ENCODE peak calls at places on chromosomes 5 and 9, in four cellular contexts. X is AG09309, B is coronary artery, W is neural progenitor cell. D is an unnamed sample.

GRCh38 chr9:128521955-128522354 is 17.4 kb downstream of the GLE1 start:
- DNase-seq in X (no peak), B (no peak), W (no peak), D (no peak)

GRCh38 chr9:106872641-106873040 is 9.7 kb downstream of the ZNF462 start:
- DNase-seq in X (no peak), B (no peak), W (no peak), D (no peak)

GRCh38 chr5:172635038-172635437 is 6.0 kb upstream of the NEURL1B start:
- DNase-seq in X (no peak), B (peak), W (no peak), D (no peak)

GRCh38 chr9:133730994-133731715 is 7.0 kb downstream of the SARDH start:
- DNase-seq in X (no peak), B (peak), W (peak), D (no peak)

GRCh38 chr5:101977729-101978345 is 318.2 kb downstream of the SLCO4C1 start:
- DNase-seq in X (no peak), B (no peak), W (peak), D (peak)

GRCh38 chr5:17378346-17378984 is 119.6 kb upstream of the TAF11L2 start:
- DNase-seq in X (peak), B (no peak), W (no peak), D (no peak)

GRCh38 chr5:40497573-40497972 is 182.1 kb upstream of the PTGER4 start:
- DNase-seq in X (no peak), B (no peak), W (no peak), D (peak)

GRCh38 chr5:12022444-12022843 is 118.2 kb upstream of the CTNND2 start:
- DNase-seq in X (no peak), B (no peak), W (no peak), D (no peak)

GRCh38 chr9:95494416-95495371 is 22.1 kb downstream of the PTCH1 start:
- DNase-seq in X (no peak), B (no peak), W (peak), D (no peak)

GRCh38 chr5:173663810-173664526 is 47.5 kb upstream of the BOD1 start:
- DNase-seq in X (no peak), B (no peak), W (no peak), D (no peak)

GRCh38 chr5:93677344-93678021 is 63.9 kb downstream of the POU5F2 start:
- DNase-seq in X (peak), B (no peak), W (peak), D (peak)

GRCh38 chr5:135332519-135333150 is 66.4 kb downstream of the MACROH2A1 start:
- DNase-seq in X (no peak), B (no peak), W (peak), D (peak)

GRCh38 chr9:97564291-97565175 is 63.1 kb downstream of the TMOD1 start:
- DNase-seq in X (peak), B (peak), W (peak), D (peak)

GRCh38 chr5:147935032-147935431 is 28.7 kb upstream of the C5orf46 start:
- DNase-seq in X (peak), B (no peak), W (peak), D (peak)

GRCh38 chr9:109228093-109228642 is 61.1 kb upstream of the FRRS1L start:
- DNase-seq in X (no peak), B (no peak), W (no peak), D (no peak)

GRCh38 chr5:175059687-175060194 is 335.4 kb downstream of the MSX2 start:
- DNase-seq in X (peak), B (no peak), W (peak), D (no peak)

GRCh38 chr5:151202381-151203139 is 21.3 kb downstream of the CCDC69 start:
- DNase-seq in X (no peak), B (no peak), W (no peak), D (peak)

GRCh38 chr5:39158127-39158593 is 61.2 kb downstream of the FYB1 start:
- DNase-seq in X (no peak), B (no peak), W (no peak), D (no peak)

GRCh38 chr5:157555031-157555640 is 20.4 kb downstream of the ADAM19 start:
- DNase-seq in X (no peak), B (no peak), W (no peak), D (no peak)

GRCh38 chr9:133685653-133686504 is 49.7 kb downstream of the DBH start:
- DNase-seq in X (no peak), B (no peak), W (no peak), D (no peak)

GRCh38 chr5:176640616-176641015 is 6.7 kb upstream of the TSPAN17 start:
- DNase-seq in X (no peak), B (no peak), W (no peak), D (no peak)

GRCh38 chr5:80491296-80491695 is 3.4 kb downstream of the FAM151B start:
- DNase-seq in X (no peak), B (no peak), W (no peak), D (no peak)

GRCh38 chr9:128899566-128900322 is 17.8 kb downstream of the LRRC8A start:
- DNase-seq in X (no peak), B (no peak), W (no peak), D (no peak)

GRCh38 chr5:170314696-170315095 is 17.1 kb upstream of the LCP2 start:
- DNase-seq in X (no peak), B (no peak), W (no peak), D (no peak)

GRCh38 chr5:124789104-124789605 is 42.7 kb upstream of the ZNF608 start:
- DNase-seq in X (no peak), B (no peak), W (no peak), D (no peak)

GRCh38 chr5:13632676-13633075 is 311.8 kb downstream of the DNAH5 start:
- DNase-seq in X (peak), B (no peak), W (no peak), D (no peak)

GRCh38 chr9:135480071-135480941 is 724 bp downstream of the PPP1R26 start:
- DNase-seq in X (no peak), B (no peak), W (peak), D (no peak)

GRCh38 chr5:55935371-55935770 is 59.4 kb downstream of the IL6ST start:
- DNase-seq in X (no peak), B (no peak), W (no peak), D (no peak)

GRCh38 chr5:156835905-156836304 is 14.2 kb upstream of the PPP1R2B start:
- DNase-seq in X (no peak), B (no peak), W (peak), D (no peak)

GRCh38 chr5:171342362-171343111 is 33.5 kb downstream of the TLX3 start:
- DNase-seq in X (peak), B (no peak), W (peak), D (no peak)

GRCh38 chr9:110995511-110996340 is 42.5 kb downstream of the LPAR1 start:
- DNase-seq in X (no peak), B (no peak), W (no peak), D (no peak)

GRCh38 chr5:177312649-177313181 is 1.0 kb upstream of the MXD3 start:
- DNase-seq in X (no peak), B (no peak), W (peak), D (no peak)

GRCh38 chr5:159451197-159452052 is 121.1 kb upstream of the IL12B start:
- DNase-seq in X (peak), B (peak), W (no peak), D (peak)

GRCh38 chr5:77425998-77426659 is 66.0 kb downstream of the WDR41 start:
- DNase-seq in X (no peak), B (no peak), W (no peak), D (no peak)

GRCh38 chr5:139138790-139139189 is 59.4 kb downstream of the SIL1 start:
- DNase-seq in X (no peak), B (no peak), W (peak), D (no peak)

GRCh38 chr9:126515873-126516505 is 97.7 kb upstream of the LMX1B start:
- DNase-seq in X (no peak), B (no peak), W (no peak), D (no peak)

GRCh38 chr5:56323505-56323904 is 90.4 kb upstream of the ANKRD55 start:
- DNase-seq in X (peak), B (no peak), W (no peak), D (peak)

GRCh38 chr9:132973713-132974112 is 4.8 kb upstream of the GFI1B start:
- DNase-seq in X (no peak), B (no peak), W (no peak), D (no peak)

GRCh38 chr9:111298831-111299603 is 31.0 kb downstream of the OR2K2 start:
- DNase-seq in X (peak), B (no peak), W (peak), D (peak)

GRCh38 chr5:3197237-3197636 is 398.4 kb upstream of the IRX1 start:
- DNase-seq in X (no peak), B (no peak), W (peak), D (no peak)

GRCh38 chr5:74934949-74935751 is 69.0 kb upstream of the FAM169A start:
- DNase-seq in X (peak), B (no peak), W (peak), D (peak)
- TF ChIP-seq CTCF in X (peak), B (no peak), W (peak), D (peak)

GRCh38 chr9:92393686-92394085 is 10.7 kb downstream of the OGN start:
- DNase-seq in X (no peak), B (no peak), W (no peak), D (no peak)
- H3K4me3 ChIP-seq in X (no peak), B (peak), W (no peak), D (no peak)

DNA sequence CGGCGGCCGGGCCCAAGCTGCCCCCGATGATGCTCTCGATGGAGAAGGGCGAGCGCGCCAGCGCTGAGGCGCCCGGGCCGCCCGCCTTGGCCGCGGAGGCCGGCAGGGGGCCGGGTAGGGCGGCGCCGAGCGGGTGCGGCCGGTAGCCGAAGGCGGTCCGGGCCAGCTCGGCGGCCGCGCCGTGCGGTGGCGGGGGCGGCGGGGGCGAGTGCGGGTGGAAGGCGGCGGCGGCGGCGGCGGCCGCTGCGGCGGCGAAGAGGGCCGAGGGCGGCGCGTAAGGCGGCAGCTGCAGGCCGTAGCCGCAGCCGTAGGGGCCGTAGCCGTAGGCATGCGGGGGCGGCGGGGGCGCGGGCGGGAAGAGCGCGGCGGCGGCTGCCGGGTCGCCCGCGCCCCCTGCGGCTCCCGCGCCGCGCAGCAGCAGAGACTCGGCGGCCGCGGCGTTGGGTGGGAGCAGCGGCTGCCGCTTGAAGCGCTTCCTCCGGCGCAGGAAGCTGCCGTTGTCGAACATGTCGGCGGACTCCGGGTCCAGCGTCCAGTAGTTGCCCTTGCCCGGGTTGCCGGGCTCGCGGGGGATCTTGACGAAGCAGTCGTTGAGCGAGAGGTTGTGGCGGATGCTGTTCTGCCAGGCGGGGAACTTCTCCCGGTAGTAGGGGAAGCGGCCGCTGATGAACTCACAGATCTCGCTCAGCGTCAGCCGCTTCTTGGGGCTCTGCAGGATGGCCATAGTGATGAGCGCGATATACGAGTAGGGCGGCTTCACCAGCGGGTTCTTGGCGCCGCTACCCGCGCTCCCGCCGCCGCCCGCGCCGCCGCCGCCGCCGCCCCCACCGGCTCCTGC is 1.1 kb downstream of the FOXD1 start:
- DNase-seq in X (no peak), B (no peak), W (peak), D (no peak)
- TF ChIP-seq CTCF in X (no peak), B (no peak), W (no peak), D (no peak)

GRCh38 chr9:37534412-37534811 is 41.8 kb downstream of the FBXO10 start:
- DNase-seq in X (no peak), B (no peak), W (peak), D (no peak)

GRCh38 chr9:37523916-37524315 is 38.2 kb downstream of the POLR1E start:
- DNase-seq in X (no peak), B (no peak), W (no peak), D (no peak)

GRCh38 chr9:37528652-37529072 is 42.9 kb downstream of the POLR1E start:
- DNase-seq in X (no peak), B (no peak), W (no peak), D (no peak)

GRCh38 chr9:37531699-37532098 is 44.5 kb downstream of the FBXO10 start:
- DNase-seq in X (no peak), B (no peak), W (no peak), D (no peak)

DNA sequence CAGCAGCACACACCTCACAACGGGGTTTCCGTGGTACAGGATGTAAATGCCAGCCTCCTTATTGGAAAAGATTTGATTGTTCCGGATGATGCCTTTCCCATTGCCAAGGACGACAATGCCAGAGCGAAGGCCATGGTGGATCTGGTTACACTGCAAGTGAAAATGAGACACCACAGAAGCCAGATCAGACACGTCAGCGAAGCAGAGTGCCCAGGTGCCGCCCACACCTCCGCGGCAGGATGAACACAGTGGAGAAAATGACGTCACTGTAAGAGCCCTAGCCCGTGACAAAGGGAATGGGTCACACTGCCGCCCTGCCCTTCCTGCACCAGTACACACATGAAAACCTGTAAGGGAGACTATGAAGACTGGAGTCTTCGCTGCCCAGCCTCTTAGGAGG is 43.4 kb downstream of the POLR1E start:
- DNase-seq in X (no peak), B (no peak), W (no peak), D (no peak)
- H3K4me3 ChIP-seq in X (no peak), B (no peak), W (no peak), D (no peak)

DNA sequence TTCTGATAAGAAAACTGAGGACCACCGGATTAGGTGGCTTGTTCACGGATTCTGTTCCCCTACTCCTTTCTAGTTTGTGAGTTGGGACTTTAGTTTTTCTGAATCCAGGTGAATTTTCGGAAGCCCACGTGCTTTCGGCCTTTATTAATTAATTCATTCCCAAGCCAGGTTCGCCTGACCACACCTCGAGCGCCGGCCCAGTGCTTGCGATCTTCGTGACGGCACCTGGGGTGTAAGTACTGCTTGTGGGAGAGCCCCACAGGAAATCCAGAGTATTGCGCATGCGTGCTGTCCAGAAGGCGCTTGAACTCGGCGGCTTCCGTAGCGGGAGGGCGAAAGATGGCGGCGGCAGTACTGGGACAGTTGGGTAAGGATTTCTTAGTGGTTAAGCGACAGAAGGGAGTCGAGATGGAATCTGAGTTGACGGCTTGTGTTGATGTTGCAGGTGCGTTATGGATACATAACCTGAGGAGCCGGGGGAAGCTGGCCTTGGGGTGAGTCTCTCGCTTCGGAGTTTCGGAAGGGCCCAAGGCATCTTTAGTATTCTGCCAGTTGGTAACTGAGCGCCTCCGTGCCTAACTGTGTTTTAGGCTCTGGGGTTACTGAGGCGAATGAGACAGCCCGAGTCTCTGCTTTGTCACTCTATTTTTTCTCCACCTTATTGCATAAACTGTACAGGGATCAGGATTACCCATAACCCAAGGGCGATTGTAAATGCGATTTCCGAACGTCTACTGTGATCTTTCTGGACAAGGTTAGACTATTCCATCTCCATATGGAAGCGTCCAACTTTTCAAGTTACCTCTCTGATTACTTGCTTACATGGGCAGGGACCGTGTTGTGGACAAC is at the start of gene MRPL22:
- DNase-seq in X (peak), B (peak), W (peak), D (peak)
- TF ChIP-seq CTCF in X (no peak), B (no peak), W (no peak), D (no peak)

DNA sequence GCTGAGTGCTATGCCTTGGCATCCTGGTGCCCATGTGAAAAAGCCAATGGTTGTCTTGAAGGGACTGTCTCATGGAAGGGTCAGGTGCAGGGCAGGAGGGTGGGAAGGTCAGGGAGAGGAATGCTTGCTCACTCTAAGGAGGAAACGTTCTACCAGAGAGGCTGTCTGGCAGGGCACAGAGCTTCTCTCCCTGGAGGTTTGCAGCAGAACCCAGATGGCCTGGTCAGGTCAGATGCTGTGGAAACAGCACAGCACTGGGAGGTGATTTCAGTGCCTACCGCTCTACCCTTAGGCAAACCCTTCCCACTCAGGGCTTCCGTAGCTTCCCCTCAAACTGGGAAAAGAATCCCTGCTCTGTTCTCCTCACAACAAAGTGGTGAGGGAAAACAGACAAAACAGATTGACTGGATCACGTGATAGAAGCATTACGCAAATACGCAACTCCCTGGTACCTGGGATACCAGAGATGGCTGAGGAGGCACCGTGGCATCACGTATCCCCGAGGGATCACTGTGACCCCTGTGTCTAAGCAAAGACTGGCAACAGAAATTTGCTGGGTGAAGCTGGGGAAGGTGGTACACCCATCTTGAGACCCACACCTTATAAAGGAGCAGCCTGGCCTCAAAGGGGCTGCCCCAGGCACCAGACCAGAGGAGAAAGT is 3.9 kb upstream of the MGAT1 start:
- DNase-seq in X (no peak), B (no peak), W (no peak), D (no peak)
- H3K4me3 ChIP-seq in X (no peak), B (peak), W (no peak), D (no peak)

GRCh38 chr9:1217076-1217475 is 166.9 kb downstream of the DMRT2 start:
- DNase-seq in X (no peak), B (no peak), W (no peak), D (no peak)

GRCh38 chr9:1219284-1219683 is 169.1 kb downstream of the DMRT2 start:
- DNase-seq in X (no peak), B (no peak), W (no peak), D (no peak)

GRCh38 chr9:1210954-1211353 is 160.8 kb downstream of the DMRT2 start:
- DNase-seq in X (no peak), B (no peak), W (no peak), D (no peak)

GRCh38 chr9:1222511-1222910 is 172.4 kb downstream of the DMRT2 start:
- DNase-seq in X (no peak), B (no peak), W (no peak), D (no peak)

GRCh38 chr9:1216532-1216931 is 166.4 kb downstream of the DMRT2 start:
- DNase-seq in X (no peak), B (no peak), W (no peak), D (no peak)
- TF ChIP-seq CTCF in X (no peak), B (no peak), W (no peak), D (no peak)

DNA sequence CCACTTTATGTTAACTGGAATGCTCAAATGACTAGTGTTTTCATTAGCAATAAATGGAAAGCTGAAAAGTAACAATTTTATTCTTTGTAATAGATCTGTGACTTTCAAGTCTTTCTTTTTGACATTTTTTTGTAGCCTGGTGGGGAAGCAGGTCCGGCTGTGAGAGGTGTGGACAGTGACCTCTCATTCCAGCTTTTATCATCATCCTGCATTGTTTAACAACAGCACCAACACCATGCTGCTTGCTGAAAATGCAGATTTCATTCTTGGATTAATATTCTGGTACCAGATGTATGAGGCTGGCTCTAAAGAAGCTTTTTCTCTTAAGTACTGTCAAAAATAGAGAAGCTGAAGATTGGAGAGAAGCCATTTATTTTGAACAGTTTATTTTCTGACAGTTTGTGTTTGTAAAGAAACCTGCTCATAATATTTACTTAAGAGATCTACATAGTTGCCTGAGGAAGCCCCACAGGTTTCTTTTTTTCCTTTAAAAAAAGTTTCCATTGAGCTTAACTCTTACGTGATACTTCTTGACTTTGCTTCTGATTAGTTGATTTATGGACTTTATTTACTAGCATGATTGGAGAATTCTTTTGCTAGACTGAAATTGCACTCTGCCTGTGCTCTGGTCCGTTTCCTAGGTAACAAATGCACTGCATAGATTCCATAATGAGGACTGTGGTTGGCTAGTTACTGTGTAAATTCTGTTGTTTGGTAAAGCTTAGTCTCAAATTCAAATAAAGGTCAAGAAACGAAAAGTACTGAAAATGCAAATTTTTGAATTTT is 3.4 kb downstream of the KIAA1958 start:
- DNase-seq in X (no peak), B (no peak), W (peak), D (peak)
- H3K4me3 ChIP-seq in X (no peak), B (no peak), W (peak), D (no peak)

D was measured in retinal pigment epithelial cell.